ENCODE peak calls at places on chromosome 7, in eight cellular contexts. T, E, K, C, Q, I, M and V are unnamed samples.

GRCh38 chr7:77627307-77627671 is 69.0 kb upstream of the RSBN1L start:
- DNase-seq in T (no peak), E (no peak), K (no peak), C (no peak), Q (no peak), I (no peak), M (no peak), V (no peak)

GRCh38 chr7:155355745-155356144 is 58.1 kb downstream of the INSIG1 start:
- DNase-seq in T (peak; percentile 40), E (no peak), K (no peak), C (no peak), Q (no peak), I (no peak), M (no peak), V (no peak)

GRCh38 chr7:158933468-158934139 is 77.2 kb downstream of the DYNC2I1 start:
- DNase-seq in T (no peak), E (no peak), K (no peak), C (no peak), Q (no peak), I (no peak), M (no peak), V (no peak)

GRCh38 chr7:46547044-46547443 is 626.0 kb upstream of the IGFBP3 start:
- DNase-seq in T (no peak), E (no peak), K (no peak), C (no peak), Q (no peak), I (no peak), M (no peak), V (no peak)

GRCh38 chr7:154287370-154287769 is 235.2 kb downstream of the DPP6 start:
- DNase-seq in T (no peak), E (no peak), K (no peak), C (no peak), Q (no peak), I (no peak), M (no peak), V (no peak)

GRCh38 chr7:116122972-116123595 is 87.3 kb upstream of the TES start:
- DNase-seq in T (no peak), E (peak; percentile 17), K (no peak), C (no peak), Q (no peak), I (peak; percentile 65), M (no peak), V (no peak)

GRCh38 chr7:124919841-124920240 is 9.8 kb downstream of the POT1 start:
- DNase-seq in T (no peak), E (no peak), K (no peak), C (no peak), Q (no peak), I (no peak), M (no peak), V (no peak)

GRCh38 chr7:98911936-98912335 is 33.6 kb downstream of the TRRAP start:
- DNase-seq in T (no peak), E (no peak), K (no peak), C (no peak), Q (no peak), I (no peak), M (no peak), V (no peak)

GRCh38 chr7:130420943-130421578 is 19.8 kb downstream of the CEP41 start:
- DNase-seq in T (no peak), E (no peak), K (no peak), C (no peak), Q (no peak), I (no peak), M (no peak), V (no peak)

GRCh38 chr7:84904561-84904960 is 282.3 kb downstream of the SEMA3D start:
- DNase-seq in T (no peak), E (no peak), K (no peak), C (no peak), Q (no peak), I (no peak), M (no peak), V (no peak)

GRCh38 chr7:97495487-97495886 is 236.4 kb upstream of the TAC1 start:
- DNase-seq in T (no peak), E (no peak), K (no peak), C (no peak), Q (no peak), I (no peak), M (no peak), V (no peak)

GRCh38 chr7:73964786-73965185 is 63.2 kb upstream of the ELN start:
- DNase-seq in T (peak; percentile 45), E (no peak), K (no peak), C (no peak), Q (no peak), I (no peak), M (no peak), V (no peak)

GRCh38 chr7:128103498-128104108 is 72.4 kb upstream of the LRRC4 start:
- DNase-seq in T (no peak), E (peak; percentile 66), K (no peak), C (peak; percentile 40), Q (peak; percentile 80), I (peak; percentile 58), M (no peak), V (no peak)

GRCh38 chr7:100220833-100221718 is 1.3 kb downstream of the PVRIG start:
- DNase-seq in T (no peak), E (no peak), K (no peak), C (no peak), Q (no peak), I (peak; percentile 50), M (no peak), V (no peak)

GRCh38 chr7:54153462-54153861 is 388.7 kb upstream of the VSTM2A start:
- DNase-seq in T (no peak), E (no peak), K (no peak), C (no peak), Q (no peak), I (no peak), M (no peak), V (no peak)

GRCh38 chr7:54161621-54162020 is 380.6 kb upstream of the VSTM2A start:
- DNase-seq in T (no peak), E (no peak), K (no peak), C (no peak), Q (no peak), I (no peak), M (no peak), V (no peak)

GRCh38 chr7:54159088-54159487 is 383.1 kb upstream of the VSTM2A start:
- DNase-seq in T (no peak), E (no peak), K (no peak), C (no peak), Q (no peak), I (no peak), M (no peak), V (no peak)
- H3K36me3 ChIP-seq in T (no peaks in the 10 kb centered on the region), E (no peaks in the 10 kb centered on the region), K (no peaks in the 10 kb centered on the region), C (no peaks in the 10 kb centered on the region), Q (no peaks in the 10 kb centered on the region), I (no peaks in the 10 kb centered on the region), M (no peaks in the 10 kb centered on the region), V (no peaks in the 10 kb centered on the region)

GRCh38 chr7:102469351-102469971 is 4.7 kb downstream of the LRWD1 start:
- DNase-seq in T (no peak), E (no peak), K (no peak), C (no peak), Q (no peak), I (no peak), M (no peak), V (no peak)
- H3K36me3 ChIP-seq in T (no peaks in the 10 kb centered on the region), E (peaks cover 33% of the 10 kb centered on the region), K (no peaks in the 10 kb centered on the region), C (peaks cover 29% of the 10 kb centered on the region), Q (no peaks in the 10 kb centered on the region), I (peaks cover 3% of the 10 kb centered on the region), M (peaks cover 80% of the 10 kb centered on the region), V (peaks cover 4% of the 10 kb centered on the region)

GRCh38 chr7:157359581-157359980 is 22.8 kb downstream of the DNAJB6 start:
- DNase-seq in T (no peak), E (no peak), K (no peak), C (no peak), Q (no peak), I (no peak), M (no peak), V (no peak)
- H3K36me3 ChIP-seq in T (no peaks in the 10 kb centered on the region), E (peaks cover 62% of the 10 kb centered on the region), K (peaks cover 15% of the 10 kb centered on the region), C (peaks cover 62% of the 10 kb centered on the region), Q (no peaks in the 10 kb centered on the region), I (peaks cover 34% of the 10 kb centered on the region), M (peaks cover 78% of the 10 kb centered on the region), V (peaks cover 33% of the 10 kb centered on the region)

GRCh38 chr7:43590862-43591550 is 8.1 kb downstream of the STK17A start:
- DNase-seq in T (no peak), E (no peak), K (no peak), C (no peak), Q (no peak), I (no peak), M (no peak), V (no peak)

GRCh38 chr7:43591551-43592180 is 8.8 kb downstream of the STK17A start:
- DNase-seq in T (no peak), E (no peak), K (no peak), C (no peak), Q (no peak), I (no peak), M (no peak), V (no peak)

GRCh38 chr7:43592321-43592720 is 9.4 kb downstream of the STK17A start:
- DNase-seq in T (no peak), E (no peak), K (no peak), C (no peak), Q (no peak), I (no peak), M (no peak), V (no peak)

GRCh38 chr7:43593010-43593409 is 10.1 kb downstream of the STK17A start:
- DNase-seq in T (no peak), E (no peak), K (no peak), C (no peak), Q (no peak), I (no peak), M (no peak), V (no peak)

GRCh38 chr7:43594020-43594419 is 11.1 kb downstream of the STK17A start:
- DNase-seq in T (no peak), E (no peak), K (no peak), C (no peak), Q (no peak), I (no peak), M (no peak), V (no peak)
- H3K36me3 ChIP-seq in T (no peaks in the 10 kb centered on the region), E (peaks cover 65% of the 10 kb centered on the region), K (no peaks in the 10 kb centered on the region), C (peaks cover 32% of the 10 kb centered on the region), Q (no peaks in the 10 kb centered on the region), I (no peaks in the 10 kb centered on the region), M (peaks cover 31% of the 10 kb centered on the region), V (peaks cover 5% of the 10 kb centered on the region)

GRCh38 chr7:6158424-6159096 is 113.9 kb downstream of the CYTH3 start:
- DNase-seq in T (no peak), E (peak; percentile 43), K (no peak), C (no peak), Q (no peak), I (no peak), M (no peak), V (no peak)

GRCh38 chr7:6159524-6160011 is 112.9 kb downstream of the CYTH3 start:
- DNase-seq in T (no peak), E (peak; percentile 75), K (no peak), C (no peak), Q (no peak), I (no peak), M (no peak), V (no peak)

GRCh38 chr7:6157685-6158423 is 114.6 kb downstream of the CYTH3 start:
- DNase-seq in T (no peak), E (no peak), K (no peak), C (no peak), Q (no peak), I (no peak), M (no peak), V (no peak)

GRCh38 chr7:6160191-6160623 is 112.2 kb downstream of the CYTH3 start:
- DNase-seq in T (no peak), E (peak; percentile 96), K (peak; percentile 25), C (peak; percentile 70), Q (peak; percentile 73), I (no peak), M (no peak), V (peak; percentile 40)

GRCh38 chr7:6159097-6159483 is 113.3 kb downstream of the CYTH3 start:
- DNase-seq in T (no peak), E (peak; percentile 65), K (no peak), C (no peak), Q (no peak), I (no peak), M (no peak), V (no peak)
- H3K36me3 ChIP-seq in T (peaks cover 8% of the 10 kb centered on the region), E (peaks cover 55% of the 10 kb centered on the region), K (peaks cover 12% of the 10 kb centered on the region), C (peaks cover 74% of the 10 kb centered on the region), Q (no peaks in the 10 kb centered on the region), I (no peaks in the 10 kb centered on the region), M (peaks cover 92% of the 10 kb centered on the region), V (peaks cover 21% of the 10 kb centered on the region)